ENCODE peak calls at places on chromosomes 1 and 21, in ten cellular contexts. N is lower leg skin, A is HCT116, R is breast epithelium, C is fibroblast of lung, S is choroid plexus epithelial cell, X is IMR-90, O is left ventricle myocardium inferior, U is AG04450, F is heart left ventricle. J is an unnamed sample.

GRCh38 chr1:46302091-46303037 is 1.1 kb downstream of the LRRC41 start:
- DNase-seq in N (peak), A (no peak), R (peak), C (peak), S (peak), X (peak), O (peak), U (no peak), F (peak), J (no peak)

GRCh38 chr1:234069760-234070159 is 165.3 kb downstream of the SLC35F3 start:
- DNase-seq in N (no peak), A (no peak), R (no peak), C (no peak), S (peak), X (no peak), O (no peak), U (no peak), F (no peak), J (no peak)

GRCh38 chr1:167121375-167122120 is 27.7 kb downstream of the STYXL2 start:
- DNase-seq in N (peak), A (peak), R (no peak), C (peak), S (peak), X (no peak), O (no peak), U (no peak), F (peak), J (peak)

GRCh38 chr1:33228935-33229487 is 27.3 kb upstream of the ZNF362 start:
- DNase-seq in N (no peak), A (no peak), R (no peak), C (peak), S (peak), X (peak), O (no peak), U (peak), F (peak), J (peak)

GRCh38 chr1:116910379-116911165 is 856 bp downstream of the PTGFRN start:
- DNase-seq in N (peak), A (no peak), R (peak), C (no peak), S (no peak), X (no peak), O (peak), U (no peak), F (peak), J (no peak)

GRCh38 chr1:26938004-26938658 is 16.6 kb downstream of the NUDC start:
- DNase-seq in N (no peak), A (no peak), R (no peak), C (no peak), S (no peak), X (no peak), O (peak), U (no peak), F (peak), J (no peak)

GRCh38 chr1:10380594-10381275 is 18.1 kb upstream of the PGD start:
- DNase-seq in N (no peak), A (no peak), R (no peak), C (peak), S (peak), X (peak), O (no peak), U (peak), F (no peak), J (peak)

GRCh38 chr1:117695796-117696505 is 90.1 kb downstream of the TENT5C start:
- DNase-seq in N (no peak), A (no peak), R (no peak), C (peak), S (peak), X (peak), O (no peak), U (peak), F (peak), J (peak)

GRCh38 chr21:43840259-43840658 is 24.8 kb upstream of the AGPAT3 start:
- DNase-seq in N (no peak), A (no peak), R (no peak), C (no peak), S (no peak), X (no peak), O (no peak), U (no peak), F (no peak), J (no peak)

GRCh38 chr1:247118946-247119446 is 14.8 kb upstream of the ZNF669 start:
- DNase-seq in N (no peak), A (peak), R (no peak), C (peak), S (peak), X (no peak), O (no peak), U (no peak), F (no peak), J (peak)

GRCh38 chr1:77037990-77038389 is 170.7 kb downstream of the ST6GALNAC5 start:
- DNase-seq in N (no peak), A (no peak), R (no peak), C (no peak), S (no peak), X (no peak), O (no peak), U (no peak), F (no peak), J (peak)

GRCh38 chr1:208438262-208438661 is 194.1 kb upstream of the PLXNA2 start:
- DNase-seq in N (no peak), A (no peak), R (no peak), C (no peak), S (no peak), X (no peak), O (no peak), U (no peak), F (no peak), J (no peak)

GRCh38 chr1:93805027-93805426 is 74.0 kb downstream of the DNTTIP2 start:
- DNase-seq in N (no peak), A (no peak), R (no peak), C (peak), S (peak), X (peak), O (no peak), U (no peak), F (no peak), J (peak)

GRCh38 chr21:38900499-38900898 is 94.8 kb downstream of the ETS2 start:
- DNase-seq in N (no peak), A (no peak), R (no peak), C (no peak), S (no peak), X (no peak), O (no peak), U (no peak), F (no peak), J (no peak)

DNA sequence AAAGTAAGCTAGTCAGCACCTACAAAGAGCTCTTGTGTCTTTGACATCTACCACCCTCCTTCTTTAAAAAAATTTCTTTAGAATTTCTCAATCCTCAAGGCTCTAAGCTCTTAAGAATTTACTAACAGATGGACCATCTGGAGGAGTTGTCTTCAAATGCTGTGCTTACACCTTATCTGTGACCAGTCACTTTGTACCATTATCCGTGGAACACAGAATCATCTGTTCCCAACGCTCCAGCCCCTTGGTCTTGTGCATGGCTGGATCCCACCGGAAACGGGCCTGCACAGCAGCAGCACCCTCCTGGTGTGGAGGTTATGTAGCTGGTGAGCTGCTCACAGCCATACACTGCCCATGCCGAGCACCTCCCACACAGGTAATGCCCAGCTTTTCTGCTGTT is 89.0 kb downstream of the TBX19 start:
- DNase-seq in N (no peak), A (no peak), R (no peak), C (no peak), S (no peak), X (no peak), O (no peak), U (no peak), F (no peak), J (no peak)
- H3K4me3 ChIP-seq in N (no peak), A (no peak), R (no peak), C (no peak), S (no peak), X (no peak), O (no peak), U (no peak), F (no peak), J (no peak)

GRCh38 chr1:160741092-160741501 is 2.0 kb downstream of the SLAMF7 start:
- DNase-seq in N (no peak), A (no peak), R (no peak), C (no peak), S (no peak), X (no peak), O (no peak), U (no peak), F (no peak), J (no peak)
- TF ChIP-seq CTCF in N (no peak), A (no peak), R (no peak), C (no peak), S (no peak), X (no peak), O (no peak), U (no peak), F (no peak), J (no peak)

GRCh38 chr1:228219962-228220780 is 12.3 kb downstream of the OBSCN start:
- DNase-seq in N (peak), A (no peak), R (peak), C (no peak), S (no peak), X (no peak), O (no peak), U (no peak), F (no peak), J (no peak)

GRCh38 chr1:228216371-228217320 is 8.8 kb downstream of the OBSCN start:
- DNase-seq in N (peak), A (no peak), R (no peak), C (no peak), S (no peak), X (no peak), O (no peak), U (no peak), F (peak), J (no peak)

GRCh38 chr1:228217551-228218344 is 9.9 kb downstream of the OBSCN start:
- DNase-seq in N (peak), A (no peak), R (peak), C (no peak), S (peak), X (no peak), O (no peak), U (no peak), F (no peak), J (no peak)

GRCh38 chr1:228218513-228219244 is 10.8 kb downstream of the OBSCN start:
- DNase-seq in N (peak), A (no peak), R (no peak), C (no peak), S (no peak), X (no peak), O (no peak), U (no peak), F (no peak), J (no peak)

DNA sequence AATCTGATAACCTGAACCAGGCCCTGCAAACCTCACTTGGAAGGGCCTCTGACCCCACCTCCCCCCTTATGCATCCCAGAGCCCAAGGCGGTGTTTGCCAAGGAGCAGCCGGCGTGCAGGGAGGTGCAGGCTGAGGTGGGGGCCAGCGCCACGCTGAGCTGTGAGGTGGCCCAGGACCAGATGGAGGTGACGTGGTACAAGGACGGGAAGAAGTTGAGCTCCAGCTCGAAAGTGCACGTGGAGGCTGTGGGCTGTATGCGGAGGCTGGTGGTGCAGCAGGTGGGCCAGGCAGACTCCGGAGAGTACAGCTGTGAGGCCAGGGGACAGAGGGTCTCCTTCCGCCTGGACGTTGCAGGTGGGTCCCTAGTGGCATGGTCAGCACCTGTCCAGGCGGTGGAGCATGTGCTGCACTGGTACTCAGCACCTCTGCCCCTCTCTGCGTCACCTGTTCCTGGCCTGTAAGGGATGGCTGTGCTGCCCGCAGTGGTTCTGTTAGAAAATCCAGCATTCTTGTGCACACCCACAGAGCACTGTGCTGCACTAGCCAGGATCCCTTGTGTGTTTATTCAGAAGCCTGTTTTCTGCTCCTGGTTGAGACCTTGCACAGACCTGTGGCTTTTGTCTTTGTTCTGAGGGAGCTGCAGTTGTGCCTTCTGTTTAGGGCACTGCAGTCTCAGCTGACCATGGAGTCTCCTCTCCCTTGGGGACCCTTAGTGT is 11.6 kb downstream of the OBSCN start:
- DNase-seq in N (peak), A (no peak), R (peak), C (no peak), S (no peak), X (no peak), O (no peak), U (no peak), F (no peak), J (no peak)
- H3K4me3 ChIP-seq in N (no peak), A (no peak), R (no peak), C (no peak), S (no peak), X (no peak), O (no peak), U (no peak), F (no peak), J (no peak)

GRCh38 chr1:6477039-6477820 is 11.3 kb upstream of the TNFRSF25 start:
- DNase-seq in N (no peak), A (no peak), R (no peak), C (no peak), S (no peak), X (no peak), O (no peak), U (no peak), F (no peak), J (no peak)
- TF ChIP-seq CTCF in N (no peak), A (no peak), R (no peak), C (no peak), S (no peak), X (no peak), O (no peak), U (no peak), F (no peak), J (no peak)

GRCh38 chr1:81808760-81809159 is 8.0 kb downstream of the ADGRL2 start:
- DNase-seq in N (no peak), A (no peak), R (no peak), C (no peak), S (peak), X (no peak), O (no peak), U (no peak), F (no peak), J (no peak)
- H3K4me3 ChIP-seq in N (no peak), A (no peak), R (no peak), C (no peak), S (no peak), X (no peak), O (peak), U (no peak), F (peak), J (no peak)

GRCh38 chr1:12464028-12464427 is 154.0 kb downstream of the DHRS3 start:
- DNase-seq in N (peak), A (no peak), R (no peak), C (no peak), S (no peak), X (no peak), O (no peak), U (no peak), F (no peak), J (no peak)
- TF ChIP-seq CTCF in N (no peak), A (no peak), R (no peak), C (no peak), S (no peak), X (no peak), O (no peak), U (no peak), F (no peak), J (no peak)

DNA sequence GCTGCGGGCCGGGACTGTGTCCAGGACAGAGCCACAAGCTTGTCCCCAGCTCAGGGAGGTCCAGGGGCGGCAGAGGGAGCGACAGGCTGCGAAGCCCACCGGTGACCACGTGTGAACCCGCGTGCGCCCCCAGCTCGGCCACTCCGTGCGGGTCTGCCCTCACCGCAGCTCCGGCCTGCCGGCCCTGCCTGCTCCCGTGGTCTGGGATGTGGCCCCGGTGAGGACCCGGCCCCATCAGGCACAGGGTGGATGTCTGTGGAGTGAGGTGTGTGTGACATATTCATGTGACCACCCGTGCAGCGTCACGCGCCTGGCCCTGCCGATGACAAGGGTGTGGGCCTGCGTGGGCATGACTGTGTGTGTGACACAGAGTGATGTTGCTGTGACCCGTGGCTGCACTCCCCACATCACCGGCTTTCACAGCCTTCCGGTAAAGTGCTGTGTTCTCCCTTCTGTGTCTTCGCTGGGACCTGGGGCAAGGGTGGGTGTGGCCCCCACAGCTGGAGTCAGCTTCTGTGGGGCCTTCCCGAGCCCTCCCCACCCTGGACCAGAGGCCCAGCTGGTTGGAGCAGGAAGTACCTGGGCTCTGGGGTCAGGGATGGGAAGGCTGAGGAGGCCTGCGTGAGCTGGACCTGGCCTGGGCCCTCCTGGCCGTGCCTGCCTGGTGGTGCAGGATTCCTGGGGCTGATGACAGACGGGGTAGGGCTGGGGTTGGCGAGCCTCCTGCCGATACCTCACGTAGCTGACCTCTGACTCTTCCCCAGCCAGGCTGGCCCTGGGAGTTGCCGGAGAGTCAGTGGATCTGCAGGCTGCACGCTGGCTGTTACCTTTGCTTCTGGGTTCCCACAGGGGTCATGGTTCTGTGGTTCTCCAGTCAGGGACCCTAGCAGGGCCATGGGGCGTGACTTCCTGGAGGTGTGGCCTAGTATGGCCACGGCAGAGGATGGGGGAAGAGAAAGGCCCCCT is 4.1 kb downstream of the RNF223 start:
- DNase-seq in N (no peak), A (no peak), R (no peak), C (no peak), S (no peak), X (peak), O (no peak), U (no peak), F (no peak), J (no peak)
- H3K4me3 ChIP-seq in N (no peak), A (peak), R (peak), C (no peak), S (no peak), X (peak), O (peak), U (no peak), F (peak), J (no peak)

GRCh38 chr1:205938682-205939081 is 4.6 kb downstream of the SLC26A9 start:
- DNase-seq in N (no peak), A (no peak), R (no peak), C (no peak), S (no peak), X (no peak), O (no peak), U (no peak), F (no peak), J (no peak)

GRCh38 chr1:205936846-205937707 is 6.2 kb downstream of the SLC26A9 start:
- DNase-seq in N (no peak), A (no peak), R (no peak), C (peak), S (peak), X (peak), O (no peak), U (no peak), F (no peak), J (peak)

GRCh38 chr1:205942631-205943159 is 561 bp downstream of the SLC26A9 start:
- DNase-seq in N (no peak), A (no peak), R (no peak), C (no peak), S (no peak), X (no peak), O (no peak), U (no peak), F (no peak), J (peak)

GRCh38 chr1:205940710-205941109 is 2.5 kb downstream of the SLC26A9 start:
- DNase-seq in N (no peak), A (no peak), R (no peak), C (no peak), S (no peak), X (no peak), O (no peak), U (no peak), F (no peak), J (no peak)

GRCh38 chr1:205939690-205940330 is 3.4 kb downstream of the SLC26A9 start:
- DNase-seq in N (no peak), A (peak), R (no peak), C (no peak), S (no peak), X (no peak), O (no peak), U (no peak), F (no peak), J (no peak)
- TF ChIP-seq CTCF in N (no peak), A (peak), R (no peak), C (no peak), S (peak), X (no peak), O (peak), U (peak), F (no peak), J (no peak)

DNA sequence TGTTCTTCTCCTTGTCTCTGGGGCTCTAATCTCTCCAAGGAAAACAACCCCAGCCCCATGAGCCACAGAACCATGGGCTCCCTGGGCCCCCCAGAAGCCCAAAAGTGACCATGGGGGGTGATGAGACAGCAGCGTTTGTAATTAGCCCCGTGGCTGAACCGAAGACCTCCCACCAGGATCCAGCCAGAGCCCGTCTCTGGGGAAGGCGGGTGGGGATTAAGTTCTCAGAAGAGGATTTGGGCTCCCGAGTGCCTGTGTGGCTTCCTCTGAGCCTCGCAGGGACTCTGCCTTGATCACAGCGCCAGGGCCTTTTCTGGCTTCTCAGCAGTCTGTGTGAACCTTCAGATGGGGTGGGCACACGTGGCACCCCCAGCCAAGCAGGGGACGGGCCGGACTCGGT is 77.0 kb downstream of the ALPL start:
- DNase-seq in N (no peak), A (no peak), R (no peak), C (no peak), S (no peak), X (no peak), O (no peak), U (no peak), F (no peak), J (no peak)
- H3K4me3 ChIP-seq in N (no peak), A (no peak), R (no peak), C (no peak), S (no peak), X (no peak), O (no peak), U (no peak), F (no peak), J (no peak)

J was measured in fibroblast of mammary gland.